ENCODE peak calls at places on chromosomes 3 and 15, in six cellular contexts. T is left ventricle myocardium inferior, C is KBM-7, H is ELR, V is foreskin fibroblast, Z is RCC 7860. S is an unnamed sample.

GRCh38 chr3:53493997-53494791 is at the start of gene CACNA1D:
- DNase-seq in H (no peak), T (no peak), V (no peak), C (no peak), Z (no peak), S (peak; percentile 28)

GRCh38 chr3:32591960-32592462 is 21.4 kb upstream of the DYNC1LI1 start:
- DNase-seq in C (no peak), T (no peak), Z (no peak), V (no peak), H (no peak), S (no peak)

GRCh38 chr3:145243875-145244274 is 917.1 kb downstream of the PLOD2 start:
- DNase-seq in T (no peak), V (peak; percentile 84), H (peak; percentile 37), Z (no peak), C (no peak), S (no peak)

GRCh38 chr15:99731336-99732267 is 1.6 kb downstream of the LYSMD4 start:
- DNase-seq in C (peak; percentile 27), T (no peak), V (no peak), H (no peak), Z (no peak), S (no peak)

GRCh38 chr3:138389144-138389601 is 40.8 kb downstream of the MRAS start:
- DNase-seq in V (no peak), Z (no peak), H (no peak), T (no peak), C (no peak), S (no peak)

GRCh38 chr3:46742992-46743391 is 25.3 kb upstream of the PRSS50 start:
- DNase-seq in V (no peak), T (no peak), Z (no peak), C (no peak), H (no peak), S (no peak)

GRCh38 chr3:78204977-78205376 is 1165.1 kb downstream of the ROBO2 start:
- DNase-seq in C (no peak), T (no peak), V (peak; percentile 45), H (peak; percentile 82), Z (peak; percentile 29), S (peak; percentile 55)

GRCh38 chr3:34357461-34357860 is 559.0 kb downstream of the PDCD6IP start:
- DNase-seq in H (no peak), C (no peak), V (no peak), T (no peak), Z (no peak), S (no peak)

GRCh38 chr3:181329024-181329423 is 339.5 kb upstream of the DNAJC19 start:
- DNase-seq in T (no peak), C (no peak), V (no peak), H (no peak), Z (no peak), S (no peak)

GRCh38 chr3:45892161-45892560 is 5.8 kb downstream of the CCR9 start:
- DNase-seq in H (no peak), Z (no peak), C (no peak), T (no peak), V (no peak), S (no peak)

GRCh38 chr3:16247282-16248058 is 17.3 kb downstream of the DPH3 start:
- DNase-seq in H (peak; percentile 83), C (peak; percentile 84), T (peak; percentile 57), Z (peak; percentile 58), V (peak; percentile 75), S (peak; percentile 81)

GRCh38 chr15:52112203-52112750 is 298 bp downstream of the BCL2L10 start:
- DNase-seq in V (no peak), Z (no peak), T (no peak), C (no peak), H (no peak), S (no peak)

GRCh38 chr15:47386459-47386858 is 330.8 kb upstream of the SEMA6D start:
- DNase-seq in V (no peak), T (no peak), H (no peak), Z (no peak), C (no peak), S (no peak)

GRCh38 chr3:179706233-179706632 is 53.4 kb downstream of the USP13 start:
- DNase-seq in T (no peak), Z (no peak), H (no peak), C (no peak), V (peak; percentile 46), S (no peak)

GRCh38 chr3:51686512-51687215 is 15.6 kb downstream of the TEX264 start:
- DNase-seq in V (no peak), T (peak; percentile 64), C (peak; percentile 94), Z (no peak), H (peak; percentile 80), S (no peak)